ENCODE peak calls at places on chromosome 4, in five cellular contexts. H is progenitor cell of endocrine pancreas; E is smooth muscle cell of the brain vasculature; N is effector memory CD4-positive, alpha-beta T cell; U is body of pancreas. J is an unnamed sample.

GRCh38 chr4:153257151-153257620 is 52.9 kb downstream of the TRIM2 start:
- DNase-seq in H (no peak), E (no peak), N (no peak), U (no peak), J (no peak)

GRCh38 chr4:17866790-17867189 is 56.0 kb downstream of the NCAPG start:
- DNase-seq in H (no peak), E (no peak), N (no peak), U (no peak), J (no peak)

GRCh38 chr4:3497554-3498389 is 34.5 kb downstream of the LRPAP1 start:
- DNase-seq in H (no peak), E (no peak), N (no peak), U (no peak), J (no peak)

GRCh38 chr4:75248770-75249467 is 265.3 kb downstream of the RCHY1 start:
- DNase-seq in H (no peak), E (no peak), N (no peak), U (no peak), J (no peak)

GRCh38 chr4:26028793-26029511 is 114.9 kb downstream of the SMIM20 start:
- DNase-seq in H (peak), E (no peak), N (peak), U (peak), J (no peak)

GRCh38 chr4:174929346-174929745 is 11.2 kb downstream of the ADAM29 start:
- DNase-seq in H (no peak), E (no peak), N (no peak), U (no peak), J (no peak)

GRCh38 chr4:18322111-18322510 is 300.6 kb upstream of the LCORL start:
- DNase-seq in H (no peak), E (no peak), N (no peak), U (no peak), J (no peak)

GRCh38 chr4:71338846-71339593 is at the start of gene SLC4A4:
- DNase-seq in H (no peak), E (no peak), N (no peak), U (no peak), J (peak)

GRCh38 chr4:187578103-187578502 is 417.5 kb upstream of the ZFP42 start:
- DNase-seq in H (no peak), E (no peak), N (no peak), U (no peak), J (no peak)

GRCh38 chr4:83618431-83618830 is 82.5 kb downstream of the GPAT3 start:
- DNase-seq in H (no peak), E (no peak), N (no peak), U (peak), J (no peak)

GRCh38 chr4:140047017-140047640 is 106.9 kb downstream of the MAML3 start:
- DNase-seq in H (no peak), E (no peak), N (no peak), U (no peak), J (no peak)

GRCh38 chr4:69038582-69038981 is 57.7 kb upstream of the UGT2B7 start:
- DNase-seq in H (no peak), E (no peak), N (no peak), U (no peak), J (no peak)

GRCh38 chr4:48905363-48906015 is 1.1 kb downstream of the OCIAD2 start:
- DNase-seq in H (no peak), E (no peak), N (no peak), U (peak), J (no peak)

GRCh38 chr4:142358656-142359055 is 487.4 kb downstream of the INPP4B start:
- DNase-seq in H (no peak), E (no peak), N (no peak), U (no peak), J (no peak)

GRCh38 chr4:153294631-153295030 is 49.9 kb upstream of the MND1 start:
- DNase-seq in H (no peak), E (no peak), N (no peak), U (no peak), J (no peak)

GRCh38 chr4:169312690-169313422 is 42.1 kb upstream of the SH3RF1 start:
- DNase-seq in H (no peak), E (no peak), N (no peak), U (no peak), J (no peak)

GRCh38 chr4:20284990-20285389 is 33.3 kb downstream of the SLIT2 start:
- DNase-seq in H (no peak), E (no peak), N (no peak), U (no peak), J (no peak)

GRCh38 chr4:119290598-119290997 is 31.3 kb downstream of the FABP2 start:
- DNase-seq in H (no peak), E (no peak), N (no peak), U (no peak), J (no peak)

GRCh38 chr4:110270492-110271197 is 72.2 kb upstream of the ELOVL6 start:
- DNase-seq in H (no peak), E (no peak), N (no peak), U (no peak), J (peak)

GRCh38 chr4:169271692-169272007 is 894 bp upstream of the SH3RF1 start:
- DNase-seq in H (no peak), E (no peak), N (no peak), U (no peak), J (no peak)

GRCh38 chr4:7166286-7166685 is 26.1 kb upstream of the SORCS2 start:
- DNase-seq in H (no peak), E (no peak), N (no peak), U (no peak), J (no peak)

GRCh38 chr4:42673084-42673429 is 16.2 kb upstream of the ATP8A1 start:
- DNase-seq in H (no peak), E (no peak), N (no peak), U (peak), J (no peak)

GRCh38 chr4:133865606-133866327 is 335.8 kb downstream of the PABPC4L start:
- DNase-seq in H (no peak), E (peak), N (no peak), U (no peak), J (peak)

GRCh38 chr4:179509489-179509888 is 2067.3 kb upstream of the AGA start:
- DNase-seq in H (no peak), E (no peak), N (no peak), U (no peak), J (no peak)

GRCh38 chr4:108465886-108466491 is 154.4 kb upstream of the RPL34 start:
- DNase-seq in H (no peak), E (no peak), N (no peak), U (no peak), J (no peak)

GRCh38 chr4:915041-915474 is 17.1 kb downstream of the GAK start:
- DNase-seq in H (no peak), E (no peak), N (no peak), U (no peak), J (no peak)

J was measured in HFF-Myc.